ENCODE peak calls at places on chromosomes 1 and 21, in five cellular contexts. S is A549, J is IMR-90, H is HepG2, M is K562. V is an unnamed sample.

GRCh38 chr1:82161651-82162238 is 361.0 kb downstream of the ADGRL2 start:
- DNase-seq in S (no peak), J (no peak), H (no peak), M (no peak), V (no peak)

GRCh38 chr1:228785366-228786085 is 50.2 kb downstream of the RHOU start:
- DNase-seq in S (no peak), J (no peak), H (no peak), M (no peak), V (no peak)

GRCh38 chr1:53605181-53605580 is 133.8 kb downstream of the GLIS1 start:
- DNase-seq in S (no peak), J (no peak), H (no peak), M (no peak), V (no peak)

GRCh38 chr21:40371329-40371728 is 475.6 kb downstream of the DSCAM start:
- DNase-seq in S (no peak), J (no peak), H (no peak), M (no peak), V (no peak)

GRCh38 chr1:55611123-55611522 is 396.0 kb upstream of the USP24 start:
- DNase-seq in S (no peak), J (no peak), H (no peak), M (no peak), V (no peak)

GRCh38 chr1:10555635-10556429 is 81.1 kb downstream of the PEX14 start:
- DNase-seq in S (no peak), J (no peak), H (peak), M (no peak), V (no peak)

GRCh38 chr1:200302893-200303250 is 107.0 kb downstream of the ZNF281 start:
- DNase-seq in S (no peak), J (no peak), H (no peak), M (no peak), V (no peak)

GRCh38 chr1:39167632-39168209 is 36.8 kb upstream of the MACF1 start:
- DNase-seq in S (no peak), J (peak), H (peak), M (peak), V (no peak)

GRCh38 chr1:53899206-53899628 is 5.2 kb downstream of the DIO1 start:
- DNase-seq in S (no peak), J (peak), H (peak), M (no peak), V (no peak)

GRCh38 chr1:185929759-185930158 is 195.6 kb downstream of the HMCN1 start:
- DNase-seq in S (no peak), J (peak), H (no peak), M (no peak), V (no peak)
- TF ChIP-seq MAFK in S (no peak), J (no peak), H (no peak), M (no peak), V (no peak)

DNA sequence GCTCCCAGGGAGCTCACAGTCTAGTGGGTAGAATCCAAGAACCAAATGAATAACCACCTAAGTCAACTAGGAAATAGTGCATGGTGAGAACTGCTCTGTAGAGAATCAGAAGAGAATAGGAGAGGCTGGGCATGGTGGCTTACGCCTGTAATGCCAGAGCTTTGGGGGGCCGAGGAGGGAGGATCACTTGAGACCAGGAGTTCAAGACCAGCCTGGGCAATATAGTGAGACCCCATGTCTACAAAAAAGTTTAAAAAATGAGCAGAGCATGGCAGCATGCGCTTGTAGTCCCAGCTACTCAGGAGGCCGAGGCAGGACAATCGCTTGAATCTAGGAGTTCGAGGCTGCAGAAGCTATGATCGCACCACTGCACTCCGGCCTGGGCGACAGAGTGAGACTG is 122.3 kb upstream of the IRF2BP2 start:
- DNase-seq in S (no peak), J (no peak), H (no peak), M (no peak), V (no peak)
- TF ChIP-seq MAFK in S (no peak), J (no peak), H (no peak), M (no peak), V (no peak)

DNA sequence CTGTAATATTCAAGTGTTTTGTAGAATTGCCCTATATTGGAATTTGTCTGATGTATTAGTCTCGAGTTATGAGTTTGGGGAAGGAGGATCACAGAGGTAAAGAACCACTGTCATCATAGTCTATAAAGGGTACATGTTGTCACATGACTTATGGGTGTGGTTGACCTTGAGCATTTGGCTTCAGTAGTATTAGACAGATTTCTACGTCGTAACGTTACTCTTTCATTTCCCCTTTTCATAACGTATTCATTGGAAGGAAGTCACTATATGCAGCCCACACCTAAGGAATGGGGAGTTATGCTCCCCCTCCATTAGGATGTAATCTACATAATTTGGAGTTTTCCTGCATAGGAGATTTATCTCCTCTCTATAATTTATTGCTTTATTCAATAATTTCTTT is 110.1 kb upstream of the VAV3 start:
- DNase-seq in S (no peak), J (no peak), H (no peak), M (no peak), V (no peak)
- TF ChIP-seq MAFK in S (no peak), J (no peak), H (no peak), M (no peak), V (no peak)

DNA sequence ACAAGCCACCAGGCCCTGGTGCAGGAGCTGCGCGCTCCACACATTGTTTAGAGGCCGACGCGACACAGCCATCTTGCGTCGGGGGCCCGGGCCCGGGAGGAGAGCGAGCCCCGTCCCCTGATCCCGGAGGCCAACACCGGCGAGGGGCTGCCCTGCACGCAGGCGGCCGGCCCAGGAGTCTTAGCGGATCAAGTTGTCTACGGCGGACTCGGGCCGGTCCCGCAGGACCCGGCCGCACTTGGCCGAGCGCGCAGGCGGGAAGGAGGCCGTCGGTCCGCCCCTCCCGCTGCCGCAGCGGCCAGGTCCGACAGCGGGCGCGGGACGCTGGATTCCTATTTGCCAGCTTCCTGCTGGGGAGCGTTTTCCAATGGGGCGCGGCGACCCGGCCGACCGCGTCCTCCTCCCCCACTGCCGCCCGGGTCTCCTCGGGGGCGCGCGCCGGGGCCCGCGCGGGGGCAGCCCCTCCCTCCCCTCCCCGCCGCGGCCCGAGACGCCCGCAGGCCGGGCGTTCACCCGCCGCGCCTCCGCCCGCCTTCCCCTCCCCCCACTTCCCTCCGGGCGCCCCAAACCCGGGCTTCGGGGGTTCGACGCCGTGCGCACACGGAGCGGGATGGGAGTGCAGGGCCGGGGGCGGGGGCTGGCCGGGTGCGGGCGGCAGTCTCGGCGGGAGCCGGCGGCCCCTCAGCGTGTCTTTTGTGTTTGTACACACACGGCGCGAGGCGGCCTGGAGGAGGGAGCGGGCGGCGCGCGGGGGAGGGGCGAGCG is 541 bp upstream of the H3-3A start:
- DNase-seq in S (peak), J (peak), H (peak), M (peak), V (no peak)
- TF ChIP-seq MAFK in S (no peak), J (no peak), H (no peak), M (no peak), V (no peak)

DNA sequence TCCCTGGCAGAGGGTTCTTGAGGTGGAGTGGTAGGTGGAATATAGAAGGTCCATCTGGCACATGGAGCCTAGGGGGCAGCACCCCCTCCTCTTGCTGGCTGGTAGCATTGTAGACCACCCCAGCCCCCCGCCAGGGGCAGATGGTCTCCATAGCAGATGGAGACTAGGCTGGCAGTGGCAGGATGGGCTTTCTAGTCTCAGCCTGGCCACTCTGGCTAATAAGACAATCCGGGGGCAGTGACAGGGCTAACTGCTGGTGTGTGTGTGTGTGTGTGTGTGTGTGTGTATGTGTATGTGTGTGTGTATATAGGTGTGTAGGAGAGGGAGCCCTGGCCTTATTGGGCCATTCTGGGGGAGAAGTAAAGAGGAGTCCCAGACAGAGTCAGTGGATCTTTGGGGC is 16.1 kb downstream of the UTP11 start:
- DNase-seq in S (no peak), J (no peak), H (no peak), M (no peak), V (no peak)
- TF ChIP-seq MAFK in S (no peak), J (no peak), H (no peak), M (no peak), V (no peak)